ENCODE peak calls at places on chromosome 1, in ten cellular contexts. X, C, U, F, K, J, R, E, P and T are unnamed samples.

GRCh38 chr1:94606471-94606870 is 64.9 kb upstream of the F3 start:
- DNase-seq in X (no peak), C (no peak), U (no peak), F (no peak), K (no peak), J (no peak), R (no peak), E (no peak), P (no peak), T (no peak)

GRCh38 chr1:155010211-155010918 is 7.8 kb downstream of the ZBTB7B start:
- DNase-seq in X (no peak), C (no peak), U (no peak), F (no peak), K (no peak), J (no peak), R (no peak), E (no peak), P (no peak), T (no peak)

GRCh38 chr1:225890346-225891228 is 1.6 kb upstream of the LEFTY1 start:
- DNase-seq in X (no peak), C (no peak), U (no peak), F (no peak), K (no peak), J (no peak), R (peak; percentile 59), E (no peak), P (no peak), T (peak; percentile 78)

GRCh38 chr1:112522621-112523020 is 13.9 kb downstream of the WNT2B start:
- DNase-seq in X (no peak), C (no peak), U (no peak), F (no peak), K (peak; percentile 97), J (no peak), R (no peak), E (peak; percentile 84), P (no peak), T (no peak)

GRCh38 chr1:224931605-224932004 is 2.1 kb downstream of the DNAH14 start:
- DNase-seq in X (no peak), C (no peak), U (no peak), F (no peak), K (no peak), J (no peak), R (no peak), E (no peak), P (no peak), T (no peak)

GRCh38 chr1:201259476-201260235 is 23.6 kb upstream of the PKP1 start:
- DNase-seq in X (no peak), C (no peak), U (no peak), F (peak; percentile 86), K (no peak), J (no peak), R (peak; percentile 43), E (no peak), P (no peak), T (peak; percentile 82)

GRCh38 chr1:212630159-212630900 is 21.8 kb downstream of the ATF3 start:
- DNase-seq in X (peak; percentile 67), C (no peak), U (peak; percentile 40), F (peak; percentile 84), K (peak; percentile 58), J (peak; percentile 75), R (peak; percentile 13), E (peak; percentile 53), P (peak; percentile 68), T (peak; percentile 90)

GRCh38 chr1:87902830-87903614 is 574.3 kb downstream of the LMO4 start:
- DNase-seq in X (no peak), C (no peak), U (no peak), F (no peak), K (peak; percentile 98), J (no peak), R (no peak), E (peak; percentile 74), P (no peak), T (no peak)

GRCh38 chr1:119467857-119468666 is 38.9 kb upstream of the HSD3B1 start:
- DNase-seq in X (no peak), C (no peak), U (no peak), F (no peak), K (no peak), J (no peak), R (no peak), E (no peak), P (no peak), T (no peak)

GRCh38 chr1:164794310-164794709 is 235.3 kb downstream of the PBX1 start:
- DNase-seq in X (no peak), C (no peak), U (no peak), F (no peak), K (peak; percentile 96), J (no peak), R (peak; percentile 70), E (peak; percentile 95), P (peak; percentile 31), T (no peak)

GRCh38 chr1:55010194-55010886 is 11.6 kb downstream of the BSND start:
- DNase-seq in X (no peak), C (no peak), U (no peak), F (no peak), K (no peak), J (no peak), R (no peak), E (no peak), P (no peak), T (no peak)

GRCh38 chr1:21608813-21609212 is 60.3 kb downstream of the RAP1GAP start:
- DNase-seq in X (no peak), C (no peak), U (no peak), F (no peak), K (no peak), J (no peak), R (no peak), E (no peak), P (no peak), T (no peak)

GRCh38 chr1:203158967-203159665 is 16.5 kb downstream of the MYBPH start:
- DNase-seq in X (no peak), C (no peak), U (no peak), F (no peak), K (no peak), J (no peak), R (no peak), E (no peak), P (no peak), T (no peak)

DNA sequence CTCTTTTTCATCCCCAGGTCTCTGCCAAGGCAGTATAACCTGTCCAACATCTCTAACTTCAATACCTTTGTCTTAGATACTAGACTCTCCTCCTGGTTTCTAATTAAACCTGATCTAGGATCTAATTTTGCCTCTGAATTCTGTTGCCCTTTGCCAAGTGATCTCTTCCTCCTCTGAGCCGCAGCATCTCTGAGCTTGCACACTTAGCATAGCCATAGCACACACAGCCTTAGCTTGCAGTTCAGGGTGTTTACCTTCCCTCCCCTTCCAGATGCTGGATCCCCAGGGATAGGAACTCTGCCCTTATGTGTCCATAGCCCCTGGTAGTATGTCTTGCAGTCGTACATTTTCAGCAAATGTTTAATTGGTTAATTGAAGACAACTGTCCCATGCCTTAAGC is 30.3 kb downstream of the SELL start:
- DNase-seq in X (no peak), C (no peak), U (no peak), F (no peak), K (no peak), J (no peak), R (no peak), E (no peak), P (no peak), T (no peak)
- H3K4me3 ChIP-seq in X (no peak overlapping the region), C (no peak overlapping the region), U (no peak overlapping the region), F (no peak overlapping the region), K (no peak overlapping the region), J (no peak overlapping the region), R (no peak overlapping the region), E (no peak overlapping the region), P (no peak overlapping the region), T (no peak overlapping the region)

GRCh38 chr1:47941609-47942237 is 55.5 kb downstream of the TRABD2B start:
- DNase-seq in X (no peak), C (no peak), U (no peak), F (peak; percentile 31), K (no peak), J (no peak), R (no peak), E (no peak), P (no peak), T (no peak)

GRCh38 chr1:47940779-47941178 is 56.4 kb downstream of the TRABD2B start:
- DNase-seq in X (no peak), C (no peak), U (no peak), F (peak; percentile 14), K (no peak), J (no peak), R (no peak), E (peak; percentile 23), P (no peak), T (no peak)

GRCh38 chr1:47942238-47942629 is 55.0 kb downstream of the TRABD2B start:
- DNase-seq in X (no peak), C (no peak), U (no peak), F (no peak), K (no peak), J (no peak), R (no peak), E (no peak), P (no peak), T (no peak)

GRCh38 chr1:47938556-47938955 is 58.6 kb downstream of the TRABD2B start:
- DNase-seq in X (no peak), C (no peak), U (no peak), F (no peak), K (no peak), J (no peak), R (no peak), E (peak; percentile 28), P (no peak), T (no peak)

GRCh38 chr1:47940321-47940720 is 56.9 kb downstream of the TRABD2B start:
- DNase-seq in X (no peak), C (no peak), U (no peak), F (peak; percentile 23), K (no peak), J (no peak), R (no peak), E (no peak), P (no peak), T (no peak)
- H3K4me3 ChIP-seq in X (no peak overlapping the region), C (no peak overlapping the region), U (no peak overlapping the region), F (no peak overlapping the region), K (no peak overlapping the region), J (no peak overlapping the region), R (no peak overlapping the region), E (no peak overlapping the region), P (no peak overlapping the region), T (no peak overlapping the region)

DNA sequence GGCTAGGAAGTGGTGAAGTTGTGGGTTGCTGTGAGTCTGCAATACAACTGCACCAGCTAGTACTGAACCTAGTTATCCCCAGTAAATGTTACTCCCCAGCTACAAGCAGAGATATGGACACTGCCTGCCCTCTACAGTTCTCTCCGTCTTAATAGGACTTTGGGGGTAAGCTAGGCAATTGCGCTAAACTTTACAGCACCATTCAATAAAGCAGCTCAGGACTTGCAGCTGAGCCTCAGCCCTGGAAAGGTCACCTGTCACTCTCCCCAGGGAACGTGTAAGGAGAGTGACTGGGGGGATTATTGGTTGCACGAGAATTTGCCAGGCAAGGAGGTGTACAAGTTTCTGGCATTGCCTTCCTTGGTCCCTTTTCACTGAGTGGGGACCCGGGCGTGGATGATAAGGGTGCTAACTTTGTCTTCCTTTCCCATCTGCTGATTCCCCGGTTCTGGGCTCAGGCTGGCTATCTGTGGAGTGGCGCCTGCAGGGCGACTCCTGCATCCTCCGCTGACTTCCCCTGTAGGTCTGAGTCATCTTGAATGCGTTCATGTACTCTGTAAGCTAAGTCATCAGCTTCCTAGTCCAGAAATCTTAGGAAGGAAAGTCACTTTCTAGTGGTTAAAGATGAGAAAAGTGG is 71.2 kb upstream of the CNTN2 start:
- DNase-seq in X (no peak), C (no peak), U (no peak), F (no peak), K (peak; percentile 11), J (no peak), R (no peak), E (peak; percentile 70), P (no peak), T (no peak)
- H3K4me3 ChIP-seq in X (no peak overlapping the region), C (no peak overlapping the region), U (no peak overlapping the region), F (no peak overlapping the region), K (no peak overlapping the region), J (no peak overlapping the region), R (no peak overlapping the region), E (no peak overlapping the region), P (no peak overlapping the region), T (no peak overlapping the region)

GRCh38 chr1:246690100-246690499 is 34.1 kb upstream of the SCCPDH start:
- DNase-seq in X (no peak), C (no peak), U (no peak), F (no peak), K (no peak), J (no peak), R (no peak), E (no peak), P (no peak), T (no peak)
- H3K4me3 ChIP-seq in X (no peak overlapping the region), C (no peak overlapping the region), U (no peak overlapping the region), F (no peak overlapping the region), K (no peak overlapping the region), J (no peak overlapping the region), R (peak overlapping the region; percentile 9), E (no peak overlapping the region), P (peak overlapping the region; percentile 28), T (peak overlapping the region; percentile 39)